ENCODE peak calls at places on chromosomes 12 and 14, in six cellular contexts. R is mesothelial cell of epicardium, T is GM12865, W is mucosa of descending colon, F is lower leg skin, E is foreskin fibroblast. H is an unnamed sample.

GRCh38 chr14:100914597-100915021 is 11.1 kb upstream of the RTL1 start:
- DNase-seq in R (no peak), T (no peak), W (no peak), F (no peak), E (peak), H (no peak)

GRCh38 chr14:65280653-65281052 is 131.9 kb upstream of the FUT8 start:
- DNase-seq in R (no peak), T (no peak), W (no peak), F (no peak), E (no peak), H (no peak)

GRCh38 chr14:22416193-22416592 is 172.8 kb downstream of the DAD1 start:
- DNase-seq in R (no peak), T (no peak), W (no peak), F (no peak), E (no peak), H (no peak)

GRCh38 chr12:133203344-133204263 is 22.3 kb downstream of the ZNF268 start:
- DNase-seq in R (no peak), T (peak), W (no peak), F (no peak), E (no peak), H (no peak)

GRCh38 chr14:27228053-27228452 is 630.2 kb upstream of the NOVA1 start:
- DNase-seq in R (no peak), T (no peak), W (no peak), F (no peak), E (no peak), H (no peak)

GRCh38 chr12:66197413-66198055 is 8.5 kb downstream of the IRAK3 start:
- DNase-seq in R (no peak), T (no peak), W (no peak), F (no peak), E (peak), H (no peak)

GRCh38 chr14:66137076-66137475 is 349.1 kb upstream of the CCDC196 start:
- DNase-seq in R (no peak), T (no peak), W (no peak), F (no peak), E (no peak), H (no peak)

GRCh38 chr14:24692382-24693352 is 58.7 kb upstream of the GZMB start:
- DNase-seq in R (no peak), T (no peak), W (no peak), F (no peak), E (no peak), H (no peak)

GRCh38 chr12:92927436-92928116 is 1.5 kb downstream of the EEA1 start:
- DNase-seq in R (no peak), T (peak), W (no peak), F (no peak), E (peak), H (no peak)

GRCh38 chr14:35050652-35051051 is 4.6 kb downstream of the FAM177A1 start:
- DNase-seq in R (no peak), T (no peak), W (no peak), F (no peak), E (peak), H (no peak)

GRCh38 chr12:74483057-74483456 is 54.6 kb upstream of the ATXN7L3B start:
- DNase-seq in R (no peak), T (no peak), W (no peak), F (no peak), E (no peak), H (no peak)

GRCh38 chr12:75831413-75831812 is 200.2 kb downstream of the PHLDA1 start:
- DNase-seq in R (no peak), T (no peak), W (no peak), F (no peak), E (no peak), H (no peak)

GRCh38 chr12:85322715-85323114 is 42.7 kb downstream of the ALX1 start:
- DNase-seq in R (no peak), T (peak), W (no peak), F (no peak), E (no peak), H (no peak)

GRCh38 chr12:92668739-92669138 is 34.0 kb upstream of the PLEKHG7 start:
- DNase-seq in R (no peak), T (no peak), W (no peak), F (no peak), E (no peak), H (no peak)

GRCh38 chr14:90810808-90811207 is 5.4 kb downstream of the TTC7B start:
- DNase-seq in R (no peak), T (no peak), W (no peak), F (no peak), E (no peak), H (no peak)

GRCh38 chr14:104320611-104321086 is 182.3 kb downstream of the KIF26A start:
- DNase-seq in R (peak), T (no peak), W (no peak), F (no peak), E (no peak), H (no peak)

GRCh38 chr12:132200800-132201199 is 56.5 kb downstream of the NOC4L start:
- DNase-seq in R (no peak), T (no peak), W (no peak), F (no peak), E (no peak), H (no peak)

GRCh38 chr12:108582981-108583770 is 14.7 kb downstream of the TMEM119 start:
- DNase-seq in R (no peak), T (no peak), W (no peak), F (no peak), E (no peak), H (no peak)

GRCh38 chr12:92602930-92603623 is 99.7 kb upstream of the PLEKHG7 start:
- DNase-seq in R (no peak), T (no peak), W (no peak), F (no peak), E (no peak), H (no peak)

GRCh38 chr12:48061943-48062719 is 43.7 kb downstream of the SENP1 start:
- DNase-seq in R (no peak), T (no peak), W (no peak), F (no peak), E (no peak), H (no peak)

GRCh38 chr12:2613674-2614073 is 181.1 kb upstream of the FKBP4 start:
- DNase-seq in R (no peak), T (peak), W (no peak), F (no peak), E (peak), H (no peak)

GRCh38 chr12:60148109-60148508 is 552.3 kb downstream of the SLC16A7 start:
- DNase-seq in R (no peak), T (no peak), W (no peak), F (no peak), E (peak), H (no peak)

GRCh38 chr12:63052696-63053095 is 98.3 kb downstream of the AVPR1A start:
- DNase-seq in R (no peak), T (no peak), W (no peak), F (no peak), E (no peak), H (no peak)

GRCh38 chr14:94439453-94440057 is 13.0 kb downstream of the SERPINA11 start:
- DNase-seq in R (no peak), T (peak), W (no peak), F (no peak), E (no peak), H (no peak)

GRCh38 chr12:92912052-92912451 is 17.0 kb downstream of the EEA1 start:
- DNase-seq in R (no peak), T (no peak), W (no peak), F (no peak), E (peak), H (no peak)

GRCh38 chr12:29157486-29157946 is 8.4 kb downstream of the FAR2 start:
- DNase-seq in R (no peak), T (no peak), W (no peak), F (no peak), E (peak), H (no peak)

GRCh38 chr12:116694653-116695463 is 43.0 kb downstream of the SPRING1 start:
- DNase-seq in R (no peak), T (no peak), W (no peak), F (peak), E (no peak), H (no peak)

GRCh38 chr14:37114039-37114438 is 58.4 kb downstream of the SLC25A21 start:
- DNase-seq in R (no peak), T (no peak), W (no peak), F (no peak), E (peak), H (no peak)

GRCh38 chr14:75188520-75189267 is 12.3 kb upstream of the TMED10 start:
- DNase-seq in R (no peak), T (peak), W (no peak), F (no peak), E (no peak), H (no peak)

GRCh38 chr12:111529424-111530368 is 69.4 kb downstream of the ATXN2 start:
- DNase-seq in R (peak), T (peak), W (no peak), F (no peak), E (peak), H (no peak)

GRCh38 chr12:91523831-91524230 is 341.2 kb upstream of the DCN start:
- DNase-seq in R (no peak), T (no peak), W (no peak), F (no peak), E (no peak), H (no peak)

GRCh38 chr12:59403259-59403932 is 192.4 kb upstream of the SLC16A7 start:
- DNase-seq in R (no peak), T (peak), W (no peak), F (no peak), E (peak), H (no peak)

GRCh38 chr12:79648872-79649271 is 41.9 kb downstream of the PAWR start:
- DNase-seq in R (no peak), T (no peak), W (no peak), F (no peak), E (no peak), H (no peak)

GRCh38 chr12:104480826-104481457 is 24.2 kb downstream of the CHST11 start:
- DNase-seq in R (no peak), T (no peak), W (peak), F (peak), E (peak), H (no peak)

GRCh38 chr12:119803391-119803791 is 73.7 kb downstream of the CIT start:
- DNase-seq in R (peak), T (no peak), W (no peak), F (no peak), E (peak), H (no peak)

GRCh38 chr14:96567289-96567899 is 65.2 kb downstream of the PAPOLA start:
- DNase-seq in R (no peak), T (peak), W (no peak), F (no peak), E (no peak), H (no peak)

DNA sequence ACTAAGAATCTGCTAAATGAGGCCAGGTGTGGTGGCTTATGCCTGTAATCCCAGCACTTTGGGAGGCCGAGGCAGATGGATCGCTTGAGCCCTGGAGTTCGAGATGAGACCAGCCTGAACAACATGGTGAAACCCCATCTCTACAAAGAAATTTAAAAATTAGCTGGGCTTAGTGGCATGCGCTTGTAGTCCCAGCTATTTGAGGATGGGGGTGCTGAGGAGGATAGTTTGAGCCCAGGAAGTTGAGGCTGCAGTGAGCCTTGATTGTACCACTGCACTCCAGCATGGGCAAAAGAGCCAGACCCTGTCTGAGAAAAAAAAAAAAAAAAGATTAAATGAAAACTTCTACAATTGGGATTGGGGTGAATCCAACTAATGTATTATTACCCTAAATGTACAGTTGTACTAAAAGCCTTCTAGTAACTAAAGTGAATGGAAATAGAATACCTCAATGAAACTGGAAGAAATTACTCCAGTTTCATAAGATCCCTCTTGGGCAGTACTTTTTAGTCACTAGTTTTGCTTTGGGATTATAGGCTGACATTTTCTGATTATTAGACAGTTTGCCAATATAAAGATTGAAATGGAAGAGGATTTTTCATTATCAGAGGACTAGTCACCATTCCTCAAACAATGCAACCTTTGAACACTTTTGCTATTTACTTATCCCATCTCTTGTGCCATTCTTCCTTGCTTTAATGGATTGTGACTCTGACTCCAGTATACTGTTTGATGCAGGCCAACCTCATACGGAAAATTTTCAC is 14.3 kb downstream of the COCH start:
- DNase-seq in R (no peak), T (no peak), W (no peak), F (no peak), E (no peak), H (no peak)
- TF ChIP-seq CTCF in R (no peak), T (no peak), W (no peak), F (no peak), E (no peak), H (no peak)

GRCh38 chr12:31119531-31120211 is 46.0 kb downstream of the DDX11 start:
- DNase-seq in R (no peak), T (no peak), W (no peak), F (no peak), E (no peak), H (no peak)

GRCh38 chr12:31120392-31121008 is 46.8 kb downstream of the DDX11 start:
- DNase-seq in R (no peak), T (no peak), W (no peak), F (no peak), E (no peak), H (no peak)

GRCh38 chr12:31118347-31118830 is 44.7 kb downstream of the DDX11 start:
- DNase-seq in R (no peak), T (no peak), W (no peak), F (peak), E (no peak), H (no peak)

GRCh38 chr12:31118831-31119530 is 45.3 kb downstream of the DDX11 start:
- DNase-seq in R (peak), T (peak), W (no peak), F (peak), E (no peak), H (no peak)

DNA sequence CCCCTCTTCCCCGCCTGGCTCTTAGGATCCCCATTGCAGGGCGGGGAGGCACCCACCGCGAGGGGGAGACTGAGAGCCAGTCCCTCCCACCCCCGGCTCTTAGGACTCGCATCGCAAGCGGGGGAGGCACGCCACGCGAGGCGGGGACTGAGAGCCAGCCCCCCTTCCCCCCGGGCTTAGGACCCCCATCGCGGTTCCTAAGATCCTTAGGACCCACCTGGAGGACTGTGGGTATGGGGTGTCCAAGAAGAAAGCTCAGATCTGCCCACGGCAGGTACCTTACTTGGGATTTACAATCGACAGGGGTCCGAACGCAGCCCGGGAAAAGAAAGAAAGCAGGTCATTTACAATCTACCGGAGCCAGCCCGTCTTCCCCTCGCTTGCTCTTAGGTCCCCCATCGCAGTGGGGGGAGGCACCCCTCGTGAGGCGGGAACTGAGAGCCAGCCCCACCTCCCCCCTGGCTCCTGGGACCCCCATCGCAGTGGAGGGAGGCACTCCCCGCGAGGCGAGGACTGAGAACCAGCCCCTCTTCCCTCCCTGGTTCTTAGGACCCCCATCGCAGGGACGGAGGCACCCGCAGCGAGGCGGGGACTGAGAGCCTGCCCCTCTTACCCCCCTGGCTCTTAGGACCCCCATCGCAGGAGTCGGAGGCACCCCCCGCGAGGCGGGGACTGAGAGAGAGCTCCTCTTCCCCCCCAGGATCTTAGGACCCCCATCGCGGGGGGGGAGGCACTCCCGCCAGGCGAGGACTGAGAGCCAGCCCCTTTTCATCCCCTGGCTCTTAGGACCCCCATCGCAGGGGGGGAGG is 43.7 kb downstream of the DDX11 start:
- DNase-seq in R (peak), T (peak), W (no peak), F (peak), E (no peak), H (no peak)
- TF ChIP-seq CTCF in R (peak), T (peak), W (no peak), F (no peak), E (peak), H (no peak)

DNA sequence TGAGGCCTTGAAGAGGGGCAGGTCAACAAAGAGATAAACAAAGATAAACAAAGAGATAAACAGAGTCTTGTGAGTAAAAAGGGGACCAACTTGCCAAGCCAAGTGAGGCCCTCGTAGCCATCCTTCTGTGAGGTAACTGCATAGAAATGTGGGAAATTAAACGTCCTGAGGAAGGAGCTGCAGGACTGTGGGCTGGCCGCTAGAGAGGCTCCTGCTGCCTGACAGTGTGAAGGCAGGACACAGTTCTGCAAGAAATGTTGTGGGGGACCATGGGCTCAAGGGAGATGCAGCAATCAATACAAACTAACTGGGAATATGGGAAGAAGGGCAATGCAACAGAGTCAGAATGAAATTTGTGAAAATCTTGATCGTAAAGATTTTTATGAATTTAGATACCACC is 91.9 kb downstream of the SLC8A3 start:
- DNase-seq in R (no peak), T (no peak), W (no peak), F (no peak), E (peak), H (no peak)
- TF ChIP-seq CTCF in R (no peak), T (no peak), W (no peak), F (no peak), E (no peak), H (no peak)

DNA sequence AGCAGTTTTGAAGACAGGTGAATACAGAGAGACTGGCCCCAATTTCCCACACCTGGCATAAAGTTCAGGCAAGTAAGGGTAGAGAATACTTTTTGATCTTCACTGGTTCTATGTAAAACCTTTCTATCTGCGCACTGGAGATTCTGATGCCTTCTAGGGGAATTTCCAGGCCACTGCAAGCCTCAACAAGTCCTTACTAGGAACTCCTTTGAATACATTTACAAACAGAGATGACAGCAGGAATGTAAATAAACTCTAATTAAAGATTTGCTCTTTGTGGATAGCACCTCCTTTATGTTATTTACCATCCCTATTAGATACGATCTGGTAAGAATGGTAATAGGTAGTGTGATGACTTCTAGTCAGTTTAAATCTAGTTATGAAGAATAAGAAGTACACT is 69.2 kb downstream of the NTN4 start:
- DNase-seq in R (no peak), T (peak), W (no peak), F (no peak), E (no peak), H (no peak)
- TF ChIP-seq CTCF in R (no peak), T (no peak), W (no peak), F (no peak), E (peak), H (no peak)

DNA sequence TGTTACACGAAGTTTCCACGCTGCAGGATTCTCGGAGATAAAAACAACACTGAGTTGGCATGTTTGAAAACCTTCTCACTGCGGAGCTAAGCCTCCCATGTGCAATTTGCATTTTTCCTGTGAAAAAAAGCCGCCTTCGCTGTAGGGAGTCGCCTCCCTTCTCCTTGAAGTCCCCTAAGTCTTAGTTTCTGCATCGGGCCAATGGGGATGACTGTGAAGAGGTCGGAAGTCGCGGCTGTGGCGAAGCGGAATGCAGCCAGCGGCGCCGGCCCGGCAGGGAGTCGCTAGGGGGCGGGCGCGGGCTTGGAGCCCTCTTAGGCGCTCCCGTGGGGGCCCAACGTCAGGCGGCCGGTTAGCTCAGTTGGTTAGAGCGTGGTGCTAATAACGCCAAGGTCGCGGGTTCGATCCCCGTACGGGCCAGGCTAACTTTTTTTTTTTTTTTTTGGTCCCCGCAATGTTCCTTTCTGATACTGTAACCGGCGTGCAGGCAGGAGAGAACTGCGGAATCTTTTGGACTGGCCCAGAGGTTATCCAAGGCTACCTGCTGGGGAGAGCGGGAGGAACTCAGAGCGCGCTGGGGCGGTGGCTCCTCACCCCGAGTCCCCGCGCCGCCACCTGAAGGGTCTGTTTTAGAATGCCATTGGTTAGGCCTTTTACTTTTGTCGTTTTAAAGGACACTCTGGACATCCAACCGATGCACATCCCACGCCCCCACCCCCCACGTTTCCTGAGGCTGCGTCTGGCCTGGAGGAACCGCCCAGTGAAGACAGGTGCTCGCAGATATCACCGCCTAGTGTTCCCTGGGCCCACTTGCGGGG is 2.6 kb upstream of the ZNF839 start:
- DNase-seq in R (peak), T (peak), W (peak), F (peak), E (peak), H (peak)
- TF ChIP-seq CTCF in R (peak), T (peak), W (peak), F (peak), E (peak), H (peak)